ENCODE peak calls at places on chromosomes 13 and 19, in ten cellular contexts. O, P, K, S, Q, T, Z, V, J and R are unnamed samples.

GRCh38 chr13:114038211-114038613 is 64.3 kb upstream of the C13orf46 start:
- DNase-seq in O (no peak), P (no peak), K (no peak), S (no peak), Q (no peak), T (no peak), Z (no peak), V (no peak), J (no peak), R (no peak)

GRCh38 chr19:27997069-27997468 is 1215.9 kb downstream of the UQCRFS1 start:
- DNase-seq in O (no peak), P (no peak), K (no peak), S (no peak), Q (no peak), T (no peak), Z (no peak), V (no peak), J (no peak), R (no peak)

GRCh38 chr13:29227560-29227959 is 367.9 kb downstream of the SLC7A1 start:
- DNase-seq in O (no peak), P (no peak), K (no peak), S (no peak), Q (no peak), T (no peak), Z (no peak), V (no peak), J (no peak), R (no peak)

GRCh38 chr19:43699506-43700367 is 16.1 kb upstream of the IRGC start:
- DNase-seq in O (no peak), P (peak; percentile 46), K (no peak), S (no peak), Q (no peak), T (no peak), Z (peak; percentile 55), V (peak; percentile 39), J (peak; percentile 83), R (no peak)

GRCh38 chr13:83117046-83117445 is 765.2 kb downstream of the SLITRK1 start:
- DNase-seq in O (no peak), P (no peak), K (no peak), S (no peak), Q (no peak), T (no peak), Z (no peak), V (no peak), J (no peak), R (no peak)

GRCh38 chr13:46803586-46803985 is 6.6 kb upstream of the ESD start:
- DNase-seq in O (no peak), P (no peak), K (no peak), S (no peak), Q (no peak), T (no peak), Z (no peak), V (no peak), J (no peak), R (no peak)

GRCh38 chr13:45055198-45055901 is 65.0 kb upstream of the GTF2F2 start:
- DNase-seq in O (peak; percentile 27), P (no peak), K (no peak), S (no peak), Q (no peak), T (peak; percentile 49), Z (no peak), V (peak; percentile 60), J (no peak), R (no peak)

GRCh38 chr13:99307648-99308339 is 595 bp upstream of the GPR183 start:
- DNase-seq in O (peak; percentile 42), P (peak; percentile 35), K (no peak), S (no peak), Q (no peak), T (no peak), Z (no peak), V (peak; percentile 60), J (no peak), R (no peak)

GRCh38 chr19:33557720-33558119 is 36.1 kb upstream of the PEPD start:
- DNase-seq in O (no peak), P (no peak), K (no peak), S (no peak), Q (no peak), T (no peak), Z (no peak), V (no peak), J (peak; percentile 28), R (peak; percentile 52)

GRCh38 chr19:23699521-23699860 is 12.5 kb upstream of the ZNF675 start:
- DNase-seq in O (no peak), P (no peak), K (no peak), S (no peak), Q (no peak), T (no peak), Z (no peak), V (no peak), J (no peak), R (no peak)

GRCh38 chr13:100523994-100524393 is 64.6 kb downstream of the GGACT start:
- DNase-seq in O (no peak), P (no peak), K (no peak), S (no peak), Q (no peak), T (no peak), Z (no peak), V (no peak), J (no peak), R (no peak)

GRCh38 chr19:13208131-13208963 is 58.1 kb downstream of the IER2 start:
- DNase-seq in O (peak; percentile 28), P (peak; percentile 44), K (no peak), S (no peak), Q (peak; percentile 92), T (peak; percentile 79), Z (peak; percentile 53), V (peak; percentile 90), J (no peak), R (no peak)

GRCh38 chr13:49272296-49272695 is 24.6 kb downstream of the CDADC1 start:
- DNase-seq in O (no peak), P (no peak), K (no peak), S (no peak), Q (no peak), T (no peak), Z (no peak), V (no peak), J (no peak), R (no peak)

GRCh38 chr19:4896372-4896771 is 6.3 kb downstream of the ARRDC5 start:
- DNase-seq in O (no peak), P (no peak), K (no peak), S (no peak), Q (no peak), T (no peak), Z (no peak), V (peak; percentile 33), J (no peak), R (no peak)

GRCh38 chr19:5141278-5141925 is 172.5 kb downstream of the KDM4B start:
- DNase-seq in O (no peak), P (peak; percentile 24), K (no peak), S (no peak), Q (no peak), T (no peak), Z (no peak), V (no peak), J (no peak), R (no peak)

GRCh38 chr13:25249001-25249543 is 38.2 kb downstream of the MTMR6 start:
- DNase-seq in O (no peak), P (no peak), K (no peak), S (no peak), Q (peak; percentile 61), T (no peak), Z (no peak), V (peak; percentile 8), J (no peak), R (peak; percentile 84)

GRCh38 chr13:77554079-77554478 is 18.6 kb downstream of the SCEL start:
- DNase-seq in O (no peak), P (no peak), K (no peak), S (no peak), Q (no peak), T (no peak), Z (no peak), V (no peak), J (no peak), R (no peak)

GRCh38 chr19:55537741-55538111 is 793 bp upstream of the SBK2 start:
- DNase-seq in O (no peak), P (no peak), K (no peak), S (no peak), Q (no peak), T (no peak), Z (no peak), V (peak; percentile 56), J (no peak), R (no peak)

GRCh38 chr19:11236324-11237301 is 2.8 kb upstream of the ANGPTL8 start:
- DNase-seq in O (no peak), P (no peak), K (no peak), S (no peak), Q (no peak), T (no peak), Z (no peak), V (no peak), J (no peak), R (no peak)

GRCh38 chr13:52830946-52831345 is 17.5 kb downstream of the PCDH8 start:
- DNase-seq in O (no peak), P (no peak), K (no peak), S (no peak), Q (no peak), T (no peak), Z (no peak), V (no peak), J (no peak), R (no peak)

GRCh38 chr19:50510121-50510670 is 795 bp downstream of the JOSD2 start:
- DNase-seq in O (no peak), P (no peak), K (no peak), S (no peak), Q (no peak), T (no peak), Z (no peak), V (peak; percentile 49), J (peak; percentile 80), R (no peak)

GRCh38 chr13:21998279-21998678 is 327.4 kb downstream of the FGF9 start:
- DNase-seq in O (no peak), P (no peak), K (no peak), S (no peak), Q (no peak), T (no peak), Z (no peak), V (no peak), J (no peak), R (no peak)

GRCh38 chr19:38424272-38424671 is 1.7 kb downstream of the RASGRP4 start:
- DNase-seq in O (no peak), P (no peak), K (no peak), S (no peak), Q (no peak), T (no peak), Z (no peak), V (no peak), J (no peak), R (no peak)

GRCh38 chr19:806815-807421 is 9.7 kb downstream of the PTBP1 start:
- DNase-seq in O (no peak), P (peak; percentile 20), K (no peak), S (no peak), Q (peak; percentile 30), T (no peak), Z (no peak), V (peak; percentile 13), J (no peak), R (no peak)

GRCh38 chr19:16062789-16063188 is 13.5 kb upstream of the TPM4 start:
- DNase-seq in O (peak; percentile 51), P (peak; percentile 46), K (peak; percentile 49), S (peak; percentile 51), Q (peak; percentile 75), T (no peak), Z (peak; percentile 73), V (peak; percentile 50), J (peak; percentile 89), R (no peak)

GRCh38 chr13:30119476-30119875 is 187.9 kb downstream of the KATNAL1 start:
- DNase-seq in O (no peak), P (no peak), K (no peak), S (no peak), Q (no peak), T (peak; percentile 62), Z (peak; percentile 35), V (peak; percentile 70), J (no peak), R (no peak)

GRCh38 chr13:40682449-40683240 is 16.2 kb upstream of the FOXO1 start:
- DNase-seq in O (no peak), P (no peak), K (no peak), S (peak; percentile 27), Q (peak; percentile 64), T (no peak), Z (no peak), V (no peak), J (no peak), R (peak; percentile 33)

GRCh38 chr13:42229287-42229686 is 42.7 kb upstream of the AKAP11 start:
- DNase-seq in O (no peak), P (no peak), K (no peak), S (no peak), Q (no peak), T (no peak), Z (no peak), V (no peak), J (no peak), R (no peak)